ENCODE peak calls at places on chromosomes 12 and 14, in four cellular contexts. P is pons, W is T-cell, Y is anterior cingulate cortex. I is an unnamed sample.

GRCh38 chr12:90978117-90978770 is 23.3 kb upstream of the CCER1 start:
- DNase-seq in P (peak; percentile 66), W (no peak), Y (no peak), I (peak; percentile 67)

GRCh38 chr14:94028450-94028826 is 2.3 kb downstream of the OTUB2 start:
- DNase-seq in P (no peak), W (no peak), Y (no peak), I (no peak)

GRCh38 chr12:93813972-93814821 is 137.0 kb downstream of the CRADD start:
- DNase-seq in P (peak; percentile 90), W (no peak), Y (peak; percentile 53), I (peak; percentile 24)

GRCh38 chr12:8609061-8609570 is 3.5 kb downstream of the AICDA start:
- DNase-seq in P (peak; percentile 69), W (no peak), Y (no peak), I (peak; percentile 36)

GRCh38 chr12:40559865-40560264 is 132.4 kb upstream of the CNTN1 start:
- DNase-seq in P (no peak), W (no peak), Y (no peak), I (no peak)

GRCh38 chr12:7747196-7747595 is at the start of gene CLEC4C:
- DNase-seq in P (no peak), W (no peak), Y (no peak), I (no peak)

GRCh38 chr12:108629156-108629555 is 4.5 kb downstream of the SELPLG start:
- DNase-seq in P (no peak), W (no peak), Y (no peak), I (no peak)

GRCh38 chr12:30063435-30063945 is 279.7 kb upstream of the TMTC1 start:
- DNase-seq in P (no peak), W (no peak), Y (no peak), I (no peak)

GRCh38 chr12:28893365-28893764 is 255.7 kb upstream of the FAR2 start:
- DNase-seq in P (no peak), W (no peak), Y (no peak), I (no peak)

GRCh38 chr12:78931466-78931990 is 67.0 kb downstream of the SYT1 start:
- DNase-seq in P (no peak), W (no peak), Y (no peak), I (peak; percentile 75)

GRCh38 chr14:56168007-56168616 is 49.9 kb downstream of the PELI2 start:
- DNase-seq in P (no peak), W (no peak), Y (no peak), I (no peak)

GRCh38 chr12:80582431-80582830 is 125.0 kb upstream of the MYF6 start:
- DNase-seq in P (no peak), W (no peak), Y (no peak), I (no peak)

GRCh38 chr14:104385189-104386135 is 194.1 kb upstream of the C14orf180 start:
- DNase-seq in P (no peak), W (no peak), Y (no peak), I (no peak)

GRCh38 chr14:75979071-75979571 is 2.7 kb downstream of the TGFB3 start:
- DNase-seq in P (no peak), W (no peak), Y (peak; percentile 42), I (no peak)

GRCh38 chr14:89794096-89794495 is 160.4 kb downstream of the EFCAB11 start:
- DNase-seq in P (no peak), W (no peak), Y (no peak), I (no peak)

GRCh38 chr12:65996146-65996545 is 134.4 kb downstream of the LLPH start:
- DNase-seq in P (no peak), W (no peak), Y (no peak), I (no peak)

GRCh38 chr12:57759360-57759980 is 4.6 kb downstream of the MARCHF9 start:
- DNase-seq in P (no peak), W (no peak), Y (no peak), I (peak; percentile 53)

GRCh38 chr14:63787995-63788946 is 60.4 kb upstream of the SGPP1 start:
- DNase-seq in P (no peak), W (no peak), Y (no peak), I (no peak)

GRCh38 chr12:57488397-57489156 is 709 bp downstream of the MARS1 start:
- DNase-seq in P (no peak), W (no peak), Y (no peak), I (no peak)

GRCh38 chr14:52481864-52482263 is 70.4 kb downstream of the TXNDC16 start:
- DNase-seq in P (no peak), W (no peak), Y (no peak), I (no peak)

GRCh38 chr14:74244115-74244514 is 4.9 kb downstream of the VSX2 start:
- DNase-seq in P (no peak), W (no peak), Y (no peak), I (no peak)

GRCh38 chr12:94272280-94272679 is 123.9 kb downstream of the PLXNC1 start:
- DNase-seq in P (no peak), W (no peak), Y (no peak), I (no peak)

GRCh38 chr12:31412292-31412801 is 86.4 kb upstream of the SINHCAF start:
- DNase-seq in P (no peak), W (no peak), Y (no peak), I (no peak)

GRCh38 chr14:102590667-102591099 is 1.8 kb upstream of the RCOR1 start:
- DNase-seq in P (peak; percentile 12), W (no peak), Y (no peak), I (peak; percentile 73)

GRCh38 chr14:53954551-53955233 is 1.9 kb downstream of the BMP4 start:
- DNase-seq in P (no peak), W (no peak), Y (no peak), I (no peak)

GRCh38 chr12:49518914-49519573 is 19.8 kb upstream of the KCNH3 start:
- DNase-seq in P (no peak), W (no peak), Y (no peak), I (no peak)

I was measured in cerebellar cortex.